ENCODE peak calls at places on chromosomes 16 and 17, in four cellular contexts. O, Y, D and Q are unnamed samples.
A peak's percentile ranks its signal among the peaks of the same experiment; 100 is the strongest.

GRCh38 chr16:85377388-85378144 is 235.6 kb upstream of the GSE1 start:
- DNase-seq in O (no peak), D (no peak), Y (no peak), Q (no peak)

GRCh38 chr16:87344931-87345631 is 27.9 kb upstream of the C16orf95 start:
- DNase-seq in O (no peak), Y (no peak), D (no peak), Q (no peak)

GRCh38 chr16:12361016-12361415 is 384.5 kb downstream of the SNX29 start:
- DNase-seq in Y (no peak), D (no peak), O (no peak), Q (no peak)

GRCh38 chr16:69057400-69058378 is 47.8 kb upstream of the HAS3 start:
- DNase-seq in Y (peak; percentile 75), O (no peak), D (peak; percentile 83), Q (peak; percentile 69)

GRCh38 chr17:391850-392249 is 39.2 kb upstream of the RPH3AL start:
- DNase-seq in D (no peak), O (no peak), Y (no peak), Q (no peak)

GRCh38 chr16:876523-877241 is 76.1 kb upstream of the GNG13 start:
- DNase-seq in O (no peak), D (no peak), Y (no peak), Q (no peak)

GRCh38 chr17:81380682-81381518 is 14.4 kb upstream of the BAHCC1 start:
- DNase-seq in D (no peak), O (no peak), Y (no peak), Q (no peak)

GRCh38 chr16:27239906-27240655 is 28.5 kb downstream of the NSMCE1 start:
- DNase-seq in D (no peak), Y (no peak), O (no peak), Q (no peak)

GRCh38 chr16:57256601-57257395 is 11.7 kb downstream of the ARL2BP start:
- DNase-seq in O (no peak), D (no peak), Y (no peak), Q (no peak)

GRCh38 chr17:77829871-77830799 is 128.4 kb upstream of the TNRC6C start:
- DNase-seq in O (peak; percentile 39), Y (no peak), D (peak; percentile 42), Q (no peak)

GRCh38 chr16:84040823-84041391 is 1.7 kb downstream of the SLC38A8 start:
- DNase-seq in D (peak; percentile 28), Y (peak; percentile 45), O (no peak), Q (peak; percentile 40)

GRCh38 chr16:50340578-50340977 is 28.2 kb downstream of the BRD7 start:
- DNase-seq in Y (no peak), O (no peak), D (no peak), Q (no peak)

GRCh38 chr16:26111900-26112299 is 420.1 kb downstream of the HS3ST4 start:
- DNase-seq in Y (no peak), D (no peak), O (no peak), Q (no peak)

GRCh38 chr16:89883346-89884040 is 10.1 kb downstream of the TCF25 start:
- DNase-seq in D (no peak), O (no peak), Y (no peak), Q (no peak)

GRCh38 chr16:69709456-69710084 is 16.8 kb downstream of the NQO1 start:
- DNase-seq in D (no peak), Y (peak; percentile 34), O (peak; percentile 77), Q (no peak)

GRCh38 chr17:56681561-56682266 is 88.2 kb downstream of the NOG start:
- DNase-seq in O (no peak), D (peak; percentile 80), Y (peak; percentile 64), Q (peak; percentile 54)

GRCh38 chr16:55494994-55495421 is 13.9 kb upstream of the LPCAT2 start:
- DNase-seq in O (peak; percentile 82), Y (peak; percentile 91), D (peak; percentile 97), Q (peak; percentile 98)

GRCh38 chr17:41734949-41735313 is 488 bp upstream of the HAP1 start:
- DNase-seq in D (no peak), O (no peak), Y (no peak), Q (no peak)

GRCh38 chr16:17469011-17469741 is 1.6 kb downstream of the XYLT1 start:
- DNase-seq in D (peak; percentile 60), O (no peak), Y (peak; percentile 41), Q (peak; percentile 63)

GRCh38 chr17:58232707-58233156 is 5.7 kb upstream of the LPO start:
- DNase-seq in O (peak; percentile 75), D (peak; percentile 87), Y (no peak), Q (peak; percentile 71)

GRCh38 chr17:64682261-64683181 is 20.4 kb upstream of the SMURF2 start:
- DNase-seq in D (no peak), Y (no peak), O (no peak), Q (no peak)

GRCh38 chr17:76949913-76950695 is 81.9 kb downstream of the MGAT5B start:
- DNase-seq in Y (no peak), D (no peak), O (no peak), Q (no peak)